ENCODE peak calls at places on chromosome 1, in eight cellular contexts. H, B, Y, R, A, T, E and S are unnamed samples.

GRCh38 chr1:31701137-31701736 is 2.6 kb downstream of the COL16A1 start:
- DNase-seq in E (peak; percentile 99), Y (no peak), B (peak; percentile 78), A (peak; percentile 72), R (peak; percentile 57), H (no peak), T (peak; percentile 98), S (peak; percentile 97)

GRCh38 chr1:92701147-92701546 is 83.8 kb downstream of the EVI5 start:
- DNase-seq in R (no peak), T (peak; percentile 55), H (no peak), Y (no peak), E (no peak), B (no peak), A (no peak), S (peak; percentile 18)

GRCh38 chr1:64940026-64940425 is 26.3 kb downstream of the JAK1 start:
- DNase-seq in A (no peak), Y (no peak), T (no peak), E (no peak), R (no peak), B (no peak), H (no peak), S (no peak)

GRCh38 chr1:46102769-46103476 is 29.5 kb downstream of the PIK3R3 start:
- DNase-seq in R (no peak), T (no peak), E (no peak), A (no peak), H (no peak), Y (no peak), B (no peak), S (no peak)

GRCh38 chr1:245878585-245878984 is 628.5 kb downstream of the SMYD3 start:
- DNase-seq in H (no peak), E (no peak), T (peak; percentile 31), B (no peak), Y (no peak), R (no peak), A (no peak), S (peak; percentile 22)

GRCh38 chr1:201760516-201760915 is 68.4 kb upstream of the IPO9 start:
- DNase-seq in T (peak; percentile 51), R (no peak), B (no peak), E (no peak), Y (no peak), H (no peak), A (no peak), S (no peak)

GRCh38 chr1:233075045-233075444 is 124.6 kb downstream of the NTPCR start:
- DNase-seq in T (no peak), H (no peak), E (no peak), R (no peak), A (no peak), B (no peak), Y (no peak), S (peak; percentile 68)

GRCh38 chr1:53944469-53945182 is 873 bp downstream of the IFT25 start:
- DNase-seq in R (no peak), Y (no peak), A (no peak), T (no peak), E (no peak), B (no peak), H (no peak), S (no peak)

GRCh38 chr1:82778612-82779011 is 977.9 kb downstream of the ADGRL2 start:
- DNase-seq in B (no peak), T (peak; percentile 8), A (no peak), R (no peak), Y (no peak), E (no peak), H (no peak), S (peak; percentile 6)

GRCh38 chr1:11158720-11159321 is 30.3 kb upstream of the ANGPTL7 start:
- DNase-seq in H (no peak), A (no peak), Y (no peak), B (no peak), T (peak; percentile 91), E (no peak), R (no peak), S (peak; percentile 91)

GRCh38 chr1:210347112-210347511 is 18.4 kb downstream of the HHAT start:
- DNase-seq in Y (no peak), R (no peak), B (no peak), T (no peak), E (no peak), H (no peak), A (no peak), S (no peak)

GRCh38 chr1:164589408-164589807 is 30.4 kb downstream of the PBX1 start:
- DNase-seq in H (no peak), E (no peak), Y (no peak), T (no peak), B (no peak), R (no peak), A (no peak), S (no peak)

GRCh38 chr1:2072891-2073290 is 22.7 kb downstream of the PRKCZ start:
- DNase-seq in E (no peak), B (no peak), T (no peak), R (no peak), H (no peak), Y (no peak), A (no peak), S (no peak)

GRCh38 chr1:65527672-65528071 is 107.2 kb downstream of the LEPR start:
- DNase-seq in B (no peak), A (no peak), Y (no peak), E (no peak), R (no peak), T (no peak), H (no peak), S (peak; percentile 70)

GRCh38 chr1:204045430-204045829 is 27.5 kb upstream of the SOX13 start:
- DNase-seq in R (no peak), A (no peak), T (no peak), E (no peak), Y (no peak), B (no peak), H (no peak), S (no peak)

GRCh38 chr1:48470506-48470905 is 1.5 kb downstream of the SPATA6 start:
- DNase-seq in B (peak; percentile 60), T (no peak), R (no peak), E (no peak), Y (no peak), A (peak; percentile 27), H (no peak), S (peak; percentile 57)

GRCh38 chr1:9181176-9181906 is 52.4 kb upstream of the GPR157 start:
- DNase-seq in Y (peak; percentile 27), A (no peak), T (no peak), R (no peak), B (peak; percentile 76), E (no peak), H (peak; percentile 70), S (no peak)

GRCh38 chr1:220879509-220880366 is 495 bp downstream of the HLX start:
- DNase-seq in Y (no peak), T (no peak), A (no peak), R (no peak), B (peak; percentile 64), E (no peak), H (no peak), S (no peak)
- TF ChIP-seq CTCF in Y (no peak), T (peak; percentile 14), A (no peak), R (no peak), B (no peak), E (no peak), H (no peak), S (peak; percentile 14)

GRCh38 chr1:119956306-119956705 is 60.0 kb upstream of the ADAM30 start:
- DNase-seq in B (no peak), T (no peak), H (no peak), R (no peak), E (no peak), Y (no peak), A (no peak), S (no peak)

GRCh38 chr1:119952496-119952895 is 56.2 kb upstream of the ADAM30 start:
- DNase-seq in E (no peak), B (no peak), R (no peak), A (no peak), H (no peak), T (no peak), Y (no peak), S (no peak)

GRCh38 chr1:119953266-119953998 is 57.1 kb upstream of the ADAM30 start:
- DNase-seq in H (no peak), A (no peak), B (no peak), R (no peak), T (no peak), E (no peak), Y (no peak), S (no peak)

GRCh38 chr1:119958223-119958622 is 61.9 kb upstream of the ADAM30 start:
- DNase-seq in E (no peak), H (no peak), T (no peak), Y (no peak), A (no peak), R (no peak), B (no peak), S (peak; percentile 33)

DNA sequence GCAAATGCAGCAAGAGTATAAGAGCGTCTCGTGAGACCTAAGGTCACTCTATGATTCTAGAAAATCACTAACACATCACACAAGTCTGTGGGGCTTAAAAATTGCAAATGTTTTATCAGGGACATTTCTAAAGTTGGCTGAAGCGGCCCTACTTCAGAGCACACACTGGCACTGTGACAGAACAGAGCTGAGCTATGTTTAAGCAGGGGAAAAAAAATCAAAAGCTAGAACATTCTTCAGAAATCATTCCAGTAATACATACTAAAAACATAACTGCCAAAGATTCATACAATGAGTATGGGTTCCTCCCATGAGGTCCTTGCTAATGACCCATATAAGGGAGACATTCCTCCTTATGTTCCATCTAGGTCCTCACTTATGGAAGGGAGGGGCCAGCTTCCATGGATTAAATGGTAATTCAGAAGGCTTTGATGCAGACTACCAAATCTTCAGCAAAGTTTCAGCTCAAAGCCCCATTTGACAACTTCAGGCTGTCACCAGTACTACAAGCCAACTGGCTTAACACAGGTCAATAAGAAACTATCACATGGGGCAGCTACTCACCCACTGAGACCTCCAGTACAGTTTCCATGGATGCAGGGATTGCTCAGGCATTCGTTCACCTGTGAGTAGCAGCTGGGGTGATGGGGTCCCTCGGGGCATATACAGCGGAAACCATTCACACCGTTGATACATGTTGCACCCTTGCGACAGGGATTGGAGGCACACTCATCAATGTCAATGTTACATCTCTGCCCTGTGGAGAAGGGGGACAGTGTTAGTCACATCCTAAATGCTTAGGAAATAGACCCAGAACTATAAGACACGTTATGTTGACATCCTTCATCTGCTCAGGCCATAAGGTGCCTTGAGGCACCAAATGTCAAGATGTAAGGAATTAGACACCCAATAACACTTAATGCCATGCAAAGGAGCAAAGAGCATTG is 58.4 kb upstream of the ADAM30 start:
- DNase-seq in A (no peak), Y (no peak), E (no peak), R (no peak), H (no peak), T (no peak), B (no peak), S (no peak)
- TF ChIP-seq CTCF in A (no peak), Y (no peak), E (no peak), R (no peak), H (no peak), T (peak; percentile 20), B (no peak), S (no peak)

DNA sequence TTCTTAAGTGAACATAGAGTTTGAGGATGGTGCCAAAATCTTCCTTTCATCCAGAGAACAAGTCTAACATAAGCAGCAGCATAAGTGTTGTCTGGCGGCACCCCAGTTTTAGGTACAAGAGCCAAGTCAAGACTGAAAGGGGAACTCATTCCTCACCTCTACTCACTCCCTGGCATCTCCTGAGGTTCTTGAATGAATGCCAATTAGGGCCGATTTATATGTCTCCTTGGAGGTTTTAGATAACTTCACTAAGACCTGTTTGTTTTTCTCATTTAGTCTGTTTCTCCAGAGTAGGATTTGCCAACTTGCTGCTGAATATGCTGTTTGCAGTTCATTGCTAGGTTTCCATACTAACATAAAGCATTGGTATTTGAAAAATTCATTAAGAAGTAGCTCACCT is 42.5 kb upstream of the ADGRL2 start:
- DNase-seq in T (no peak), H (no peak), R (no peak), Y (no peak), E (no peak), A (no peak), B (no peak), S (no peak)
- TF ChIP-seq CTCF in T (no peak), H (no peak), R (no peak), Y (no peak), E (no peak), A (no peak), B (no peak), S (no peak)

GRCh38 chr1:55480396-55480795 is 265.2 kb upstream of the USP24 start:
- DNase-seq in A (no peak), R (no peak), H (no peak), E (no peak), T (no peak), Y (no peak), B (no peak), S (no peak)
- TF ChIP-seq CTCF in A (no peak), R (no peak), H (no peak), E (no peak), T (no peak), Y (no peak), B (no peak), S (no peak)